ENCODE peak calls at places on chromosomes 13 and 19, in five cellular contexts. I, U, L, J and Q are unnamed samples.

GRCh38 chr19:30421571-30421970 is 49.4 kb downstream of the ZNF536 start:
- DNase-seq in I (no peak), U (no peak), L (no peak), J (no peak), Q (peak; percentile 72)

GRCh38 chr13:97344250-97345175 is 89.5 kb upstream of the RAP2A start:
- DNase-seq in I (peak; percentile 81), U (no peak), L (peak; percentile 83), J (no peak), Q (peak; percentile 66)

GRCh38 chr13:41960700-41961697 is at the start of gene VWA8:
- DNase-seq in I (peak; percentile 79), U (peak; percentile 67), L (peak; percentile 45), J (peak; percentile 59), Q (peak; percentile 53)

GRCh38 chr13:23687614-23688013 is 117.4 kb downstream of the TNFRSF19 start:
- DNase-seq in I (no peak), U (no peak), L (no peak), J (no peak), Q (no peak)

GRCh38 chr13:73158851-73159250 is 100.0 kb downstream of the KLF5 start:
- DNase-seq in I (no peak), U (no peak), L (no peak), J (no peak), Q (no peak)

GRCh38 chr19:4991538-4991937 is 22.6 kb downstream of the KDM4B start:
- DNase-seq in I (no peak), U (no peak), L (no peak), J (no peak), Q (no peak)

GRCh38 chr19:19405919-19406877 is 723 bp downstream of the GATAD2A start:
- DNase-seq in I (peak; percentile 76), U (no peak), L (no peak), J (peak; percentile 38), Q (peak; percentile 91)

GRCh38 chr19:41883463-41883820 is 458 bp downstream of the ARHGEF1 start:
- DNase-seq in I (no peak), U (no peak), L (no peak), J (no peak), Q (no peak)

GRCh38 chr13:48214519-48215121 is 18.4 kb upstream of the ITM2B start:
- DNase-seq in I (no peak), U (no peak), L (no peak), J (no peak), Q (no peak)

GRCh38 chr19:42276821-42277220 is 7.8 kb downstream of the CIC start:
- DNase-seq in I (no peak), U (no peak), L (no peak), J (no peak), Q (no peak)

GRCh38 chr13:39616087-39616694 is 13.2 kb upstream of the LHFPL6 start:
- DNase-seq in I (peak; percentile 65), U (no peak), L (peak; percentile 82), J (peak; percentile 20), Q (peak; percentile 38)

GRCh38 chr13:67228031-67228430 is 2.1 kb downstream of the PCDH9 start:
- DNase-seq in I (no peak), U (no peak), L (peak; percentile 49), J (no peak), Q (no peak)

GRCh38 chr19:48615145-48616040 is 517 bp upstream of the FAM83E start:
- DNase-seq in I (no peak), U (no peak), L (no peak), J (no peak), Q (no peak)

GRCh38 chr13:24065172-24065571 is 95.3 kb upstream of the SPATA13 start:
- DNase-seq in I (no peak), U (no peak), L (no peak), J (no peak), Q (no peak)

GRCh38 chr19:38730470-38730730 is 13.9 kb downstream of the CAPN12 start:
- DNase-seq in I (no peak), U (no peak), L (no peak), J (no peak), Q (no peak)

GRCh38 chr13:49300716-49301589 is 53.2 kb downstream of the CDADC1 start:
- DNase-seq in I (peak; percentile 72), U (peak; percentile 42), L (peak; percentile 91), J (peak; percentile 41), Q (no peak)

GRCh38 chr13:106617561-106617960 is 49.6 kb upstream of the ARGLU1 start:
- DNase-seq in I (no peak), U (no peak), L (no peak), J (no peak), Q (no peak)

GRCh38 chr19:40530091-40530901 is 46.4 kb upstream of the SHKBP1 start:
- DNase-seq in I (no peak), U (no peak), L (no peak), J (peak; percentile 62), Q (no peak)

GRCh38 chr19:33221641-33222040 is 4.0 kb downstream of the SLC7A10 start:
- DNase-seq in I (no peak), U (no peak), L (no peak), J (no peak), Q (no peak)

GRCh38 chr13:27293873-27294515 is 23.4 kb downstream of the RASL11A start:
- DNase-seq in I (no peak), U (no peak), L (no peak), J (no peak), Q (peak; percentile 46)

GRCh38 chr13:43848250-43848649 is 31.3 kb downstream of the CCDC122 start:
- DNase-seq in I (no peak), U (no peak), L (no peak), J (no peak), Q (no peak)

GRCh38 chr19:46606681-46607440 is 5.7 kb downstream of the CALM3 start:
- DNase-seq in I (peak; percentile 55), U (no peak), L (no peak), J (no peak), Q (peak; percentile 79)

GRCh38 chr19:55080121-55080914 is 4.6 kb downstream of the EPS8L1 start:
- DNase-seq in I (no peak), U (peak; percentile 23), L (no peak), J (no peak), Q (no peak)

GRCh38 chr13:42561752-42562467 is 12.0 kb upstream of the TNFSF11 start:
- DNase-seq in I (no peak), U (no peak), L (peak; percentile 10), J (no peak), Q (no peak)

GRCh38 chr19:41223431-41224234 is 4.6 kb downstream of the AXL start:
- DNase-seq in I (no peak), U (no peak), L (no peak), J (no peak), Q (no peak)

GRCh38 chr13:30798776-30799625 is 63.7 kb downstream of the ALOX5AP start:
- DNase-seq in I (no peak), U (no peak), L (no peak), J (no peak), Q (peak; percentile 62)

GRCh38 chr13:23534090-23534489 is 36.1 kb upstream of the TNFRSF19 start:
- DNase-seq in I (no peak), U (no peak), L (no peak), J (no peak), Q (no peak)

GRCh38 chr13:76012091-76012721 is 376.1 kb downstream of the LMO7 start:
- DNase-seq in I (no peak), U (no peak), L (no peak), J (no peak), Q (no peak)

GRCh38 chr13:80132741-80133601 is 208.0 kb downstream of the SPRY2 start:
- DNase-seq in I (no peak), U (no peak), L (peak; percentile 94), J (peak; percentile 43), Q (peak; percentile 44)

GRCh38 chr19:51921949-51922348 is 5.3 kb upstream of the ZNF613 start:
- DNase-seq in I (no peak), U (no peak), L (no peak), J (no peak), Q (no peak)

GRCh38 chr13:28753208-28753892 is 34.6 kb upstream of the SLC46A3 start:
- DNase-seq in I (peak; percentile 66), U (no peak), L (no peak), J (no peak), Q (no peak)

GRCh38 chr13:25727250-25727649 is 324.6 kb downstream of the SHISA2 start:
- DNase-seq in I (no peak), U (no peak), L (no peak), J (no peak), Q (no peak)

GRCh38 chr19:9644472-9644871 is 23.4 kb upstream of the ZNF561 start:
- DNase-seq in I (no peak), U (no peak), L (no peak), J (no peak), Q (no peak)

GRCh38 chr19:46674416-46675178 is 13.6 kb upstream of the DACT3 start:
- DNase-seq in I (no peak), U (no peak), L (no peak), J (no peak), Q (no peak)

GRCh38 chr19:1453525-1454371 is 3.8 kb downstream of the APC2 start:
- DNase-seq in I (peak; percentile 82), U (no peak), L (peak; percentile 97), J (no peak), Q (no peak)

GRCh38 chr13:113157206-113157928 is 1.1 kb upstream of the PROZ start:
- DNase-seq in I (no peak), U (no peak), L (no peak), J (no peak), Q (no peak)

GRCh38 chr13:25095862-25096453 is at the start of gene PABPC3:
- DNase-seq in I (no peak), U (no peak), L (no peak), J (no peak), Q (no peak)

GRCh38 chr13:97108535-97108910 is 113.6 kb upstream of the MBNL2 start:
- DNase-seq in I (no peak), U (no peak), L (no peak), J (no peak), Q (no peak)

GRCh38 chr13:37216340-37216739 is 110.9 kb upstream of the CSNK1A1L start:
- DNase-seq in I (no peak), U (no peak), L (no peak), J (no peak), Q (no peak)